ENCODE peak calls at places on chromosomes 4 and X, in eight cellular contexts. A is NCI-H1092 treated with DMSO at 0.1 percent for 48 hours; H is ELR; J is IMR-90; X is activated CD4-positive, CD25-positive, alpha-beta regulatory T cell treated with anti-CD3 and anti-CD28 coated beads, Interleukin-2, amount 50 U/mL, for 72 hours; Z is mesenchymal stem cell; T is anterior cingulate cortex; C is cerebellum. W is an unnamed sample.

GRCh38 chrX:3230496-3230895 is 116.0 kb downstream of the MXRA5 start:
- DNase-seq in J (peak; percentile 30), Z (peak; percentile 3), T (no peak), X (no peak), C (no peak), A (no peak), H (no peak), W (no peak)

GRCh38 chr4:72743078-72743477 is 174.1 kb upstream of the ADAMTS3 start:
- DNase-seq in H (peak; percentile 3), J (no peak), Z (no peak), A (no peak), T (no peak), X (no peak), C (no peak), W (no peak)

GRCh38 chrX:55088795-55089489 is at the start of gene PAGE2:
- DNase-seq in X (no peak), A (no peak), J (no peak), H (no peak), T (no peak), Z (no peak), C (no peak), W (no peak)

GRCh38 chrX:10045327-10046000 is 78.3 kb downstream of the CLDN34 start:
- DNase-seq in T (no peak), H (no peak), Z (no peak), J (no peak), X (no peak), C (no peak), A (no peak), W (no peak)

GRCh38 chrX:88135735-88136134 is 611.3 kb upstream of the CPXCR1 start:
- DNase-seq in A (peak; percentile 0), J (no peak), H (peak; percentile 2), X (no peak), C (no peak), Z (peak; percentile 0), T (no peak), W (no peak)

GRCh38 chrX:11759461-11760311 is 1.6 kb downstream of the MSL3 start:
- DNase-seq in C (peak; percentile 84), Z (peak; percentile 96), T (no peak), X (peak; percentile 49), H (peak; percentile 92), A (peak; percentile 91), J (peak; percentile 90), W (peak; percentile 76)

GRCh38 chr4:173834151-173834550 is 304.1 kb upstream of the HAND2 start:
- DNase-seq in J (peak; percentile 7), T (no peak), H (peak; percentile 37), Z (peak; percentile 2), C (no peak), X (no peak), A (no peak), W (no peak)

GRCh38 chrX:74449937-74450330 is 28.6 kb downstream of the SLC16A2 start:
- DNase-seq in Z (peak; percentile 23), X (no peak), A (no peak), C (no peak), J (peak; percentile 68), T (no peak), H (peak; percentile 93), W (no peak)

GRCh38 chr4:16264798-16265197 is 38.5 kb upstream of the TAPT1 start:
- DNase-seq in X (no peak), J (peak; percentile 58), Z (peak; percentile 54), T (no peak), H (peak; percentile 70), C (peak; percentile 46), A (peak; percentile 21), W (no peak)

GRCh38 chr4:54187148-54187547 is 41.9 kb upstream of the PDGFRA start:
- DNase-seq in C (no peak), X (no peak), H (no peak), Z (no peak), J (no peak), A (no peak), T (no peak), W (no peak)

GRCh38 chr4:128600410-128600809 is 209.1 kb upstream of the JADE1 start:
- DNase-seq in T (no peak), X (no peak), C (no peak), H (no peak), A (peak; percentile 52), J (peak; percentile 25), Z (peak; percentile 52), W (no peak)

GRCh38 chr4:39469429-39470077 is 10.7 kb downstream of the LIAS start:
- DNase-seq in Z (peak; percentile 91), H (peak; percentile 89), J (peak; percentile 87), T (no peak), C (peak; percentile 56), X (no peak), A (peak; percentile 54), W (peak; percentile 55)

GRCh38 chr4:3472411-3473141 is 9.5 kb downstream of the DOK7 start:
- DNase-seq in C (no peak), J (no peak), X (no peak), H (no peak), T (no peak), Z (no peak), A (no peak), W (no peak)

GRCh38 chrX:29348288-29348687 is 761.0 kb downstream of the IL1RAPL1 start:
- DNase-seq in Z (no peak), H (no peak), T (no peak), C (no peak), X (no peak), A (no peak), J (peak; percentile 4), W (no peak)

GRCh38 chrX:148811236-148811635 is 310.8 kb downstream of the AFF2 start:
- DNase-seq in T (no peak), C (no peak), H (no peak), J (peak; percentile 0), A (no peak), Z (no peak), X (no peak), W (no peak)

GRCh38 chr4:123446791-123447474 is 50.3 kb downstream of the SPRY1 start:
- DNase-seq in T (no peak), J (no peak), C (no peak), A (peak; percentile 47), Z (no peak), X (no peak), H (no peak), W (no peak)

GRCh38 chr4:34412233-34412632 is 1832.1 kb downstream of the ARAP2 start:
- DNase-seq in H (no peak), J (no peak), T (no peak), X (no peak), C (no peak), A (no peak), Z (no peak), W (no peak)

GRCh38 chrX:150018931-150019331 is 80.6 kb upstream of the EOLA2 start:
- DNase-seq in J (peak; percentile 82), C (no peak), T (no peak), X (no peak), A (no peak), H (no peak), Z (peak; percentile 63), W (peak; percentile 67)

GRCh38 chrX:103155201-103155600 is 59.7 kb upstream of the BEX4 start:
- DNase-seq in J (peak; percentile 5), C (no peak), T (no peak), H (peak; percentile 23), Z (peak; percentile 52), X (no peak), A (no peak), W (no peak)

GRCh38 chr4:105145913-105146285 is 777 bp upstream of the TET2 start:
- DNase-seq in X (no peak), J (no peak), T (no peak), A (peak; percentile 46), Z (no peak), H (peak; percentile 19), C (peak; percentile 6), W (no peak)

GRCh38 chr4:99586747-99587146 is 12.1 kb downstream of the MTTP start:
- DNase-seq in J (no peak), H (no peak), T (no peak), Z (no peak), C (no peak), X (no peak), A (no peak), W (no peak)

GRCh38 chrX:30949554-30949953 is 60.5 kb upstream of the TAB3 start:
- DNase-seq in A (no peak), H (no peak), T (no peak), X (no peak), Z (no peak), C (no peak), J (no peak), W (no peak)

GRCh38 chr4:128604840-128605239 is 204.7 kb upstream of the JADE1 start:
- DNase-seq in X (no peak), J (peak; percentile 47), H (peak; percentile 70), Z (no peak), T (no peak), C (no peak), A (no peak), W (no peak)

GRCh38 chr4:4591071-4591470 is 49.2 kb upstream of the STX18 start:
- DNase-seq in J (no peak), H (no peak), A (no peak), X (no peak), C (no peak), Z (no peak), T (no peak), W (no peak)

GRCh38 chr4:24137963-24138601 is 248.2 kb upstream of the PPARGC1A start:
- DNase-seq in H (no peak), A (peak; percentile 43), X (no peak), T (no peak), C (no peak), J (no peak), Z (peak; percentile 52), W (no peak)

GRCh38 chr4:68124262-68124661 is 5.4 kb downstream of the TMPRSS11F start:
- DNase-seq in A (no peak), Z (no peak), T (no peak), J (no peak), X (no peak), C (no peak), H (no peak), W (no peak)

GRCh38 chrX:40945366-40945713 is 139.9 kb upstream of the USP9X start:
- DNase-seq in A (no peak), X (no peak), Z (peak; percentile 75), T (no peak), J (peak; percentile 87), H (peak; percentile 70), C (no peak), W (no peak)

GRCh38 chr4:153205028-153205648 is 895 bp downstream of the TRIM2 start:
- DNase-seq in T (no peak), C (no peak), Z (no peak), H (no peak), J (no peak), X (peak; percentile 35), A (no peak), W (no peak)

GRCh38 chr4:56677673-56678072 is 3.4 kb downstream of the HOPX start:
- DNase-seq in J (no peak), X (no peak), H (no peak), C (no peak), Z (no peak), T (no peak), A (no peak), W (no peak)

GRCh38 chrX:38175140-38175539 is 45.5 kb downstream of the SRPX start:
- DNase-seq in X (no peak), T (no peak), H (peak; percentile 47), J (peak; percentile 28), C (peak; percentile 7), Z (peak; percentile 28), A (peak; percentile 45), W (no peak)

GRCh38 chr4:80362578-80363181 is 27.1 kb downstream of the CFAP299 start:
- DNase-seq in A (peak; percentile 56), H (peak; percentile 43), C (no peak), Z (peak; percentile 35), X (no peak), T (no peak), J (peak; percentile 51), W (no peak)

W was measured in AG04450.